ENCODE peak calls at places on chromosomes 6 and 20, in seven cellular contexts. One of them, this sample, is unnamed.

GRCh38 chr20:58065508-58066361 is 162.7 kb downstream of the ANKRD60 start:
- DNase-seq in K562: no peak
- DNase-seq in mesothelial cell of epicardium: no peak
- DNase-seq in endothelial cell: no peak
- DNase-seq in bronchial epithelial cell: peak
- DNase-seq in uterus: no peak
- DNase-seq in fibroblast of mammary gland: peak
- DNase-seq in this sample: no peak

GRCh38 chr20:46903937-46904336 is 9.3 kb downstream of the EYA2 start:
- DNase-seq in K562: no peak
- DNase-seq in mesothelial cell of epicardium: no peak
- DNase-seq in endothelial cell: no peak
- DNase-seq in bronchial epithelial cell: no peak
- DNase-seq in uterus: no peak
- DNase-seq in fibroblast of mammary gland: no peak
- DNase-seq in this sample: no peak

GRCh38 chr20:1189827-1190226 is 5.0 kb upstream of the TMEM74B start:
- DNase-seq in K562: no peak
- DNase-seq in mesothelial cell of epicardium: no peak
- DNase-seq in endothelial cell: no peak
- DNase-seq in bronchial epithelial cell: no peak
- DNase-seq in uterus: no peak
- DNase-seq in fibroblast of mammary gland: no peak
- DNase-seq in this sample: no peak

GRCh38 chr6:13014551-13015378 is 298.2 kb downstream of the PHACTR1 start:
- DNase-seq in K562: no peak
- DNase-seq in mesothelial cell of epicardium: no peak
- DNase-seq in endothelial cell: peak
- DNase-seq in bronchial epithelial cell: no peak
- DNase-seq in uterus: no peak
- DNase-seq in fibroblast of mammary gland: no peak
- DNase-seq in this sample: no peak

GRCh38 chr6:1596088-1596852 is 13.4 kb upstream of the FOXC1 start:
- DNase-seq in K562: peak
- DNase-seq in mesothelial cell of epicardium: no peak
- DNase-seq in endothelial cell: peak
- DNase-seq in bronchial epithelial cell: no peak
- DNase-seq in uterus: peak
- DNase-seq in fibroblast of mammary gland: peak
- DNase-seq in this sample: no peak

GRCh38 chr6:77026341-77026740 is 436.9 kb downstream of the HTR1B start:
- DNase-seq in K562: no peak
- DNase-seq in mesothelial cell of epicardium: no peak
- DNase-seq in endothelial cell: no peak
- DNase-seq in bronchial epithelial cell: no peak
- DNase-seq in uterus: no peak
- DNase-seq in fibroblast of mammary gland: no peak
- DNase-seq in this sample: no peak

GRCh38 chr6:160330621-160331020 is 17.6 kb upstream of the SLC22A3 start:
- DNase-seq in K562: no peak
- DNase-seq in mesothelial cell of epicardium: no peak
- DNase-seq in endothelial cell: no peak
- DNase-seq in bronchial epithelial cell: no peak
- DNase-seq in uterus: no peak
- DNase-seq in fibroblast of mammary gland: peak
- DNase-seq in this sample: no peak

GRCh38 chr6:42184475-42184874 is 10.3 kb downstream of the GUCA1B start:
- DNase-seq in K562: no peak
- DNase-seq in mesothelial cell of epicardium: no peak
- DNase-seq in endothelial cell: no peak
- DNase-seq in bronchial epithelial cell: no peak
- DNase-seq in uterus: no peak
- DNase-seq in fibroblast of mammary gland: no peak
- DNase-seq in this sample: no peak

GRCh38 chr6:142014515-142014914 is 118.2 kb upstream of the GJE1 start:
- DNase-seq in K562: no peak
- DNase-seq in mesothelial cell of epicardium: no peak
- DNase-seq in endothelial cell: peak
- DNase-seq in bronchial epithelial cell: peak
- DNase-seq in uterus: no peak
- DNase-seq in fibroblast of mammary gland: peak
- DNase-seq in this sample: no peak

GRCh38 chr6:71482742-71483141 is 194.1 kb downstream of the OGFRL1 start:
- DNase-seq in K562: no peak
- DNase-seq in mesothelial cell of epicardium: no peak
- DNase-seq in endothelial cell: no peak
- DNase-seq in bronchial epithelial cell: peak
- DNase-seq in uterus: no peak
- DNase-seq in fibroblast of mammary gland: peak
- DNase-seq in this sample: no peak
- TF ChIP-seq CTCF in K562: no peak
- TF ChIP-seq CTCF in mesothelial cell of epicardium: no peak
- TF ChIP-seq CTCF in endothelial cell: no peak
- TF ChIP-seq CTCF in bronchial epithelial cell: no peak
- TF ChIP-seq CTCF in uterus: no peak
- TF ChIP-seq CTCF in fibroblast of mammary gland: peak
- TF ChIP-seq CTCF in this sample: no peak

GRCh38 chr20:56343861-56344381 is 14.9 kb upstream of the FAM210B start:
- DNase-seq in K562: peak
- DNase-seq in mesothelial cell of epicardium: peak
- DNase-seq in endothelial cell: peak
- DNase-seq in bronchial epithelial cell: no peak
- DNase-seq in uterus: peak
- DNase-seq in fibroblast of mammary gland: peak
- DNase-seq in this sample: peak
- TF ChIP-seq CTCF in K562: peak
- TF ChIP-seq CTCF in mesothelial cell of epicardium: peak
- TF ChIP-seq CTCF in endothelial cell: peak
- TF ChIP-seq CTCF in bronchial epithelial cell: peak
- TF ChIP-seq CTCF in uterus: peak
- TF ChIP-seq CTCF in fibroblast of mammary gland: peak
- TF ChIP-seq CTCF in this sample: peak

DNA sequence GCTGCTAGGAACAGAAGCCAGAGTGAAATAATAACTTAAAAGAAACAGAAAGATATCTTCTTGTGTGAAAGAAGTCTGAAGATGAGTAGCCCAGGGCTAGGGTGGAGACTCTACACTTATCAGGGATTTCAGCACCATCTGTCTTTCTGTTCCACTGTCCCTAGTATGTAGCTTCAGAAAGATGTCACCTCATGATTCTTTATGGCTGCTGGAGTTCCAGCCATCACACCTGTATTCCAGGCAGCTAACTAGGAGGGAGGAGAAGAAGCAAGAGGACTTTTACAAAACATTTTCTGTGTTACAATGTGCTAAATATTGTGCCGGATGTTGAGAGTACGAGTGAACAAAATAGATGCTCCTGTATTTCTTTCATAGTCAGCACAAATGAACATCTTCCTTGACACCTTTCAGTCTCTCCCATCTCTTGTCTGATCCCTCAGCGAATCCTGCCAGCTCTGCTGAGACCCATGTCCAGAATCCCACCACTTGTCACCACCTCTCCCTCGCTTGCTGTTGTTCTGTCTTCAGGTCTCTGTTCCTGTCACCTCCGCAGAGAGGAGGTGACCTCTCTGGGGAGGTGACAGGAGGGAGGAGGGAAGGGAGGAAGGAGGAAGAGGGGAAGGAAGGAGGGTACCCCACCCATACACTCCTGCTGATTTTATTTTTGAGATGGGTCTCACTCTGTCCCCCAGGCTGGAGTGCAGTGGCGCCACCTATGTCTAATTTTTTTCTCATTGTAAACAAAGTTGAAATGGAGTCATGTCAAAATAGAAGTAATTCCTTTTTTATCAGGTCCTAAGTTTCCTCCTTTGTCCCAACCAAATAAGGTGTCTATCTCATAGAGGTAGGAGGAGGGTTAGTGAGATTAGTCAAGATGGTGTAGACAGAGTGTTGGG is 188.9 kb downstream of the TFAP2C start:
- DNase-seq in K562: no peak
- DNase-seq in mesothelial cell of epicardium: no peak
- DNase-seq in endothelial cell: no peak
- DNase-seq in bronchial epithelial cell: no peak
- DNase-seq in uterus: no peak
- DNase-seq in fibroblast of mammary gland: no peak
- DNase-seq in this sample: no peak
- TF ChIP-seq CTCF in K562: no peak
- TF ChIP-seq CTCF in mesothelial cell of epicardium: no peak
- TF ChIP-seq CTCF in endothelial cell: no peak
- TF ChIP-seq CTCF in bronchial epithelial cell: no peak
- TF ChIP-seq CTCF in uterus: no peak
- TF ChIP-seq CTCF in fibroblast of mammary gland: no peak
- TF ChIP-seq CTCF in this sample: no peak

DNA sequence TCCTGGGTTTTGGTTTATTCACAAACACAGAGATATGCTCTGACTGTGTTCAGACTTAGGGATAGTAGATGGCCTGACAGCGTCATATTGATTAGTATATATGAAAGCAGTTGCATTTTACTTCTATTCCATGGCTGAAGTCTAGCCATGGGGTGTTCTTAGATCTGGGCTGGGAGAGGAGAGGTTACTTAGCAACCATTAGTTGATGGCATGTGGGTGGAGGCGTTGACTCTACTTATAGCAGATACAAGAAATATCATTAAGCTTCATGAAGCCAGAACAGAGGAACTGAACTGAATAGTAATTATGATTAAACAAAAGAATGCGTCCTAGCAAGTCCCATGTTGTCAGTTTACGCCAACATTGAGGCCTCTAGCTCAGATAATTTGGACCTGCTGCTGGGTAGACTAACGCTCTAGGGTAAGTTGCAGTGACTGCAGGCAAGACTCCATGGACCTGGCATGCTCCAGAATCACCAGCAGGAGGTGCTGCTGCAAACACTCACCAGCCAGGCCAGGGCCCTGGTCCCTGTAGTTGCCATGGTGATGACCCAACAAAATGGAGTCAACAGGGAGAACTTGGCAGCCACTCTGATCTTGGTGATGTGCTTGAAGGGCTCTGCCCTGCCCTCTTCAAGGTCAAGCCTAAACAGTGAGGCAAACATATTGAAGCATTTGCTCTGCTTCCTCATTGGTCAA is 477.4 kb downstream of the PREX1 start:
- DNase-seq in K562: peak
- DNase-seq in mesothelial cell of epicardium: no peak
- DNase-seq in endothelial cell: peak
- DNase-seq in bronchial epithelial cell: no peak
- DNase-seq in uterus: no peak
- DNase-seq in fibroblast of mammary gland: peak
- DNase-seq in this sample: no peak
- TF ChIP-seq CTCF in K562: peak
- TF ChIP-seq CTCF in mesothelial cell of epicardium: no peak
- TF ChIP-seq CTCF in endothelial cell: peak
- TF ChIP-seq CTCF in bronchial epithelial cell: no peak
- TF ChIP-seq CTCF in uterus: no peak
- TF ChIP-seq CTCF in fibroblast of mammary gland: no peak
- TF ChIP-seq CTCF in this sample: peak

GRCh38 chr6:112603726-112604125 is 256.6 kb downstream of the RFPL4B start:
- DNase-seq in K562: no peak
- DNase-seq in mesothelial cell of epicardium: no peak
- DNase-seq in endothelial cell: no peak
- DNase-seq in bronchial epithelial cell: no peak
- DNase-seq in uterus: no peak
- DNase-seq in fibroblast of mammary gland: no peak
- DNase-seq in this sample: no peak

GRCh38 chr6:112595201-112595600 is 248.1 kb downstream of the RFPL4B start:
- DNase-seq in K562: no peak
- DNase-seq in mesothelial cell of epicardium: no peak
- DNase-seq in endothelial cell: no peak
- DNase-seq in bronchial epithelial cell: no peak
- DNase-seq in uterus: no peak
- DNase-seq in fibroblast of mammary gland: no peak
- DNase-seq in this sample: no peak

GRCh38 chr6:112595841-112596240 is 248.7 kb downstream of the RFPL4B start:
- DNase-seq in K562: no peak
- DNase-seq in mesothelial cell of epicardium: no peak
- DNase-seq in endothelial cell: no peak
- DNase-seq in bronchial epithelial cell: no peak
- DNase-seq in uterus: no peak
- DNase-seq in fibroblast of mammary gland: no peak
- DNase-seq in this sample: no peak

GRCh38 chr6:112600168-112600567 is 253.0 kb downstream of the RFPL4B start:
- DNase-seq in K562: no peak
- DNase-seq in mesothelial cell of epicardium: no peak
- DNase-seq in endothelial cell: no peak
- DNase-seq in bronchial epithelial cell: no peak
- DNase-seq in uterus: no peak
- DNase-seq in fibroblast of mammary gland: no peak
- DNase-seq in this sample: no peak
- TF ChIP-seq CTCF in K562: no peak
- TF ChIP-seq CTCF in mesothelial cell of epicardium: no peak
- TF ChIP-seq CTCF in endothelial cell: no peak
- TF ChIP-seq CTCF in bronchial epithelial cell: no peak
- TF ChIP-seq CTCF in uterus: no peak
- TF ChIP-seq CTCF in fibroblast of mammary gland: no peak
- TF ChIP-seq CTCF in this sample: no peak

GRCh38 chr6:15642276-15642675 is 20.6 kb downstream of the DTNBP1 start:
- DNase-seq in K562: peak
- DNase-seq in mesothelial cell of epicardium: no peak
- DNase-seq in endothelial cell: no peak
- DNase-seq in bronchial epithelial cell: no peak
- DNase-seq in uterus: no peak
- DNase-seq in fibroblast of mammary gland: no peak
- DNase-seq in this sample: no peak
- TF ChIP-seq CTCF in K562: peak
- TF ChIP-seq CTCF in mesothelial cell of epicardium: no peak
- TF ChIP-seq CTCF in endothelial cell: peak
- TF ChIP-seq CTCF in bronchial epithelial cell: peak
- TF ChIP-seq CTCF in uterus: no peak
- TF ChIP-seq CTCF in fibroblast of mammary gland: peak
- TF ChIP-seq CTCF in this sample: peak

This sample was measured in type B pancreatic cell.